ENCODE peak calls at places on chromosome 12, in four cellular contexts. K is K562, D is HepG2, J is GM12878. P is an unnamed sample.

GRCh38 chr12:125256537-125256936 is 191.3 kb downstream of the AACS start:
- DNase-seq in K (no peak), D (no peak), J (no peak), P (no peak)

GRCh38 chr12:57104292-57104910 is 6.8 kb downstream of the STAT6 start:
- DNase-seq in K (peak; percentile 4), D (no peak), J (no peak), P (no peak)

GRCh38 chr12:55142896-55143870 is 17.0 kb downstream of the OR9K2 start:
- DNase-seq in K (peak; percentile 56), D (peak; percentile 40), J (no peak), P (peak; percentile 61)

GRCh38 chr12:1531654-1532366 is 62.6 kb downstream of the FBXL14 start:
- DNase-seq in K (no peak), D (no peak), J (peak; percentile 57), P (no peak)

GRCh38 chr12:119835068-119835467 is 42.1 kb downstream of the CIT start:
- DNase-seq in K (no peak), D (no peak), J (no peak), P (no peak)

GRCh38 chr12:43891856-43892574 is 56.1 kb downstream of the TMEM117 start:
- DNase-seq in K (no peak), D (peak; percentile 5), J (no peak), P (no peak)

GRCh38 chr12:18320976-18321375 is 59.7 kb downstream of the PIK3C2G start:
- DNase-seq in K (no peak), D (no peak), J (no peak), P (no peak)

GRCh38 chr12:7259060-7259459 is 44.8 kb upstream of the ACSM4 start:
- DNase-seq in K (no peak), D (no peak), J (no peak), P (no peak)

GRCh38 chr12:54394281-54394719 is 9.8 kb upstream of the ZNF385A start:
- DNase-seq in K (peak; percentile 65), D (peak; percentile 25), J (no peak), P (peak; percentile 86)

GRCh38 chr12:126944684-126945083 is 1322.3 kb upstream of the TMEM132C start:
- DNase-seq in K (no peak), D (no peak), J (no peak), P (no peak)

GRCh38 chr12:83121886-83122622 is 435.3 kb downstream of the TMTC2 start:
- DNase-seq in K (no peak), D (no peak), J (no peak), P (no peak)

GRCh38 chr12:29695026-29695425 is 88.7 kb downstream of the TMTC1 start:
- DNase-seq in K (no peak), D (no peak), J (no peak), P (no peak)

GRCh38 chr12:6457220-6457945 is 5.5 kb downstream of the TAPBPL start:
- DNase-seq in K (no peak), D (no peak), J (no peak), P (no peak)

GRCh38 chr12:113740699-113741098 is 225.4 kb downstream of the RBM19 start:
- DNase-seq in K (peak; percentile 70), D (no peak), J (no peak), P (no peak)

GRCh38 chr12:26798013-26798412 is 35.0 kb downstream of the ITPR2 start:
- DNase-seq in K (no peak), D (no peak), J (peak; percentile 53), P (no peak)

GRCh38 chr12:125004621-125005020 is 11.2 kb downstream of the BRI3BP start:
- DNase-seq in K (no peak), D (no peak), J (no peak), P (no peak)

GRCh38 chr12:32115404-32116104 is 8.9 kb downstream of the BICD1 start:
- DNase-seq in K (peak; percentile 19), D (no peak), J (no peak), P (no peak)

GRCh38 chr12:52581481-52581880 is 7.8 kb upstream of the KRT74 start:
- DNase-seq in K (no peak), D (no peak), J (no peak), P (no peak)

GRCh38 chr12:47818701-47819543 is 781 bp downstream of the HDAC7 start:
- DNase-seq in K (peak; percentile 83), D (peak; percentile 50), J (no peak), P (no peak)

GRCh38 chr12:47349770-47350408 is 270.1 kb upstream of the AMIGO2 start:
- DNase-seq in K (no peak), D (no peak), J (no peak), P (no peak)

GRCh38 chr12:5973461-5974115 is 28.5 kb upstream of the ANO2 start:
- DNase-seq in K (no peak), D (no peak), J (no peak), P (no peak)

GRCh38 chr12:89390802-89391673 is 38.7 kb upstream of the DUSP6 start:
- DNase-seq in K (peak; percentile 20), D (peak; percentile 90), J (no peak), P (no peak)

GRCh38 chr12:70609739-70610491 is 27.3 kb downstream of the PTPRB start:
- DNase-seq in K (peak; percentile 14), D (no peak), J (no peak), P (peak; percentile 61)

GRCh38 chr12:26298785-26299621 is 103.6 kb downstream of the SSPN start:
- DNase-seq in K (peak; percentile 21), D (no peak), J (peak; percentile 91), P (no peak)

GRCh38 chr12:78470354-78471195 is 394.0 kb upstream of the SYT1 start:
- DNase-seq in K (no peak), D (peak; percentile 27), J (no peak), P (no peak)

GRCh38 chr12:5956987-5957386 is 11.9 kb upstream of the ANO2 start:
- DNase-seq in K (no peak), D (no peak), J (no peak), P (no peak)

GRCh38 chr12:95085612-95086011 is 12.2 kb upstream of the NR2C1 start:
- DNase-seq in K (no peak), D (peak; percentile 13), J (no peak), P (no peak)

GRCh38 chr12:15978431-15978950 is 67.4 kb downstream of the DERA start:
- DNase-seq in K (no peak), D (no peak), J (no peak), P (no peak)

GRCh38 chr12:49703647-49704137 is 3.5 kb downstream of the FMNL3 start:
- DNase-seq in K (no peak), D (no peak), J (peak; percentile 71), P (no peak)

GRCh38 chr12:49702009-49702408 is 5.2 kb downstream of the FMNL3 start:
- DNase-seq in K (no peak), D (no peak), J (no peak), P (no peak)

GRCh38 chr12:49702676-49703228 is 4.5 kb downstream of the FMNL3 start:
- DNase-seq in K (no peak), D (no peak), J (no peak), P (no peak)

GRCh38 chr12:49697808-49698207 is 9.4 kb downstream of the FMNL3 start:
- DNase-seq in K (no peak), D (no peak), J (no peak), P (no peak)

GRCh38 chr12:49698619-49699545 is 8.3 kb downstream of the FMNL3 start:
- DNase-seq in K (no peak), D (no peak), J (peak; percentile 91), P (peak; percentile 67)
- TF ChIP-seq ATF2 in K (no peak), D (no peak), J (peak; percentile 95), P (no peak)

GRCh38 chr12:50524621-50525020 is 19.8 kb downstream of the DIP2B start:
- DNase-seq in K (no peak), D (no peak), J (no peak), P (no peak)
- TF ChIP-seq BRCA1 in K (no peak), D (no peak), J (no peak), P (no peak)

GRCh38 chr12:42296503-42297109 is 29.3 kb downstream of the ZCRB1 start:
- DNase-seq in K (peak; percentile 33), D (peak; percentile 50), J (no peak), P (no peak)
- TF ChIP-seq ATF2 in K (no peak), D (no peak), J (no peak), P (no peak)

DNA sequence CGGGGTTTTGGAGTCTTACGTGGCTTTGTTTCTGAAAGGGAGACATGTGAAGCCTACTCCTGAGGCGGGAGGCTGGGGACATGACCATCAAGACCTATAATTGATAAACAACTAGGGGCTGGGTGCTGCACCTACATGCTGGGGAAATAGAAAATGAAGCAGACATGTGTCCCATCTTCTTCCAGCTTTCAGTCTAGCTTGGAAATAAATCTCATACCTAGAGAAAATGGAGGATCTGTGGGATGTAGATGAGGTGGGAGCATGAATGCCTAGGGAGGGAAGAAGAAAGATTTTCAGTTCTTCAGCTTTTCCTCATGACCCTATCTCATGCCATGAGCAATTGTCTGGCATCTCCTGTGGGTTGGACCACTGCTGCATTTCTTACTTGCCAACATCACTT is 22.1 kb downstream of the EMP1 start:
- DNase-seq in K (no peak), D (no peak), J (no peak), P (no peak)
- TF ChIP-seq BRCA1 in K (no peak), D (no peak), J (no peak), P (no peak)

DNA sequence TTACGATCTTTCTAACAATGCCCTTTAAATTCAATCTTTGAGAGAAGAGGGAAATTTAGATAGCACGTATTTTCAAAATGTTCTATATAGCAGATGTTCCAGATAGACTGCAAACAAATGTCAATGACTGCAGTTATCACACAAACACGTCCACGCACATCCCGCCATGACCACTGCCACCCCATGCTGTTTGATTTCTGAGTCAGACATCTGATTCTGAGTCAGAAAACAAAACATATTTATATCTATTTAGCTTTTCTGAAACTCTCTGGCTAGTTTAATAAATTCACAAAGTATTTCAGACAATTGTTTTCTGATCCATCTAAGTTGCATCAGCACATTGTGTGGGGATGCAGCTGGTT is 105.9 kb upstream of the BCAT1 start:
- DNase-seq in K (no peak), D (no peak), J (no peak), P (no peak)
- TF ChIP-seq ATF2 in K (no peak), D (no peak), J (peak; percentile 71), P (no peak)

GRCh38 chr12:107243316-107243715 is 150.0 kb upstream of the CRY1 start:
- DNase-seq in K (no peak), D (no peak), J (no peak), P (no peak)
- TF ChIP-seq BRCA1 in K (no peak), D (no peak), J (no peak), P (no peak)

DNA sequence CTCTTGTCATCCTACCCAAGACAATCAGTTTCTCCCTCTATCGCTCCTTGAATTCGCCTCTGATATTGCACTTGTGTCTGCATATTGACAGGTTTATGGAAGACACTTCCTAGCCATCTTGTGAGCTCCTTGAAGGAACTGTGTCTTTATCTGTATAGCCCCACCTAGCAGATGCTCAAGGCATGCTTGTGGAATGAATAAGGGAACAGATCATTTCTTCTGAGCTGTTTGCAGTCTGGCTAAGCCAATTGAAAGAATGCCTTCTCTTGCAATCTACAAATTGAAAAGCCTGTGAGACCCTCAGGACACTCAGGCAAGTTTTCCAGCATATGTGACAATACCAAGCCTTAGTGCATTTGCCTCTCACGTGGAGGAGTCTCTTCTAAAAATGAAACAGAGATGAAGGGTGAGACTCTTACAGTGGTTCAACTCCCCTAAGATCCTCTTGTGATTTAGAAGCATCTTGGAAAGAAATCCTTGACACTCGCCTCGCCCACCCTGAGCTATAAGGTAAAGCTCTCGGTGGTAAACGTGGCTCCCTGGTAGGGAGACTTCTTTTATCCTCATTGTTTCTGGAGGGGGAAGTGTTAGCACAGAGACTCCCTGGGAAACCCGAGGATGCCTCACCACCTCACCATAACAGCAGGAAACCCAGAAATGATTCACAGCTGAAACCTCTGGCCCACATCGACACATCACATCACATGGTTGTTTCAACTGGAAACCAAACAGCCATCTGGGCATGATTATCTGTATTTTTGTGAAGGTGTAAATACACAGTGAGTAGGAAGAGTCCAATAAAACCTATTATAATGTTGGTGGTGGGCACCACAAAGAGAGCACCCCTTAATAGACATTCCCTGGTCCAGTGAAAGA is 112.3 kb upstream of the BCL2L14 start:
- DNase-seq in K (no peak), D (peak; percentile 8), J (no peak), P (no peak)
- TF ChIP-seq ATF2 in K (no peak), D (no peak), J (peak; percentile 24), P (no peak)